ENCODE peak calls at places on chromosomes 2 and 18, in eight cellular contexts. W is CD4-positive, alpha-beta T cell; B is neural crest cell; V is GM20000; G is tibial artery; P is uterus; K is PC-3; Y is osteocyte. F is an unnamed sample.

GRCh38 chr2:70987386-70987785 is 7.3 kb downstream of the TEX261 start:
- DNase-seq in G (peak; percentile 38), Y (peak; percentile 7), P (no peak), W (no peak), V (no peak), B (no peak), K (no peak), F (no peak)

GRCh38 chr2:1599301-1600085 is 144.8 kb downstream of the PXDN start:
- DNase-seq in V (no peak), G (peak; percentile 48), P (no peak), W (no peak), Y (no peak), K (no peak), B (no peak), F (no peak)

GRCh38 chr18:79227617-79228016 is 158.4 kb downstream of the ATP9B start:
- DNase-seq in V (no peak), P (no peak), K (no peak), Y (no peak), B (no peak), G (no peak), W (no peak), F (no peak)

GRCh38 chr2:101435011-101435862 is 39.7 kb downstream of the RFX8 start:
- DNase-seq in Y (peak; percentile 25), B (peak; percentile 45), W (no peak), G (no peak), V (no peak), P (no peak), K (no peak), F (peak; percentile 26)

GRCh38 chr18:36441872-36442271 is 144.4 kb downstream of the FHOD3 start:
- DNase-seq in V (no peak), K (peak; percentile 12), B (no peak), P (no peak), Y (no peak), G (no peak), W (no peak), F (no peak)

GRCh38 chr2:172438064-172438421 is 10.7 kb downstream of the ITGA6 start:
- DNase-seq in Y (no peak), B (no peak), P (no peak), K (peak; percentile 39), V (no peak), G (no peak), W (no peak), F (no peak)

GRCh38 chr18:61657066-61657732 is 235.6 kb downstream of the RNF152 start:
- DNase-seq in B (no peak), V (no peak), W (no peak), G (no peak), Y (no peak), P (no peak), K (no peak), F (no peak)

GRCh38 chr18:59744271-59744721 is 47.1 kb upstream of the CCBE1 start:
- DNase-seq in B (no peak), Y (no peak), P (no peak), G (no peak), K (peak; percentile 92), W (no peak), V (no peak), F (no peak)

GRCh38 chr2:106996136-106996769 is 110.3 kb upstream of the ST6GAL2 start:
- DNase-seq in W (no peak), B (no peak), V (no peak), K (peak; percentile 44), Y (no peak), P (no peak), G (no peak), F (no peak)

GRCh38 chr2:109279243-109279860 is 150.3 kb downstream of the SH3RF3 start:
- DNase-seq in V (no peak), Y (no peak), K (no peak), G (no peak), W (no peak), P (no peak), B (no peak), F (no peak)

GRCh38 chr2:101467306-101467705 is 7.6 kb downstream of the RFX8 start:
- DNase-seq in B (no peak), W (no peak), V (no peak), P (no peak), Y (no peak), K (no peak), G (no peak), F (no peak)

GRCh38 chr2:175366814-175367213 is 185.3 kb upstream of the ATP5MC3 start:
- DNase-seq in Y (no peak), P (no peak), W (no peak), K (peak; percentile 72), B (peak; percentile 45), V (peak; percentile 34), G (no peak), F (peak; percentile 60)

GRCh38 chr18:59821983-59822382 is 77.8 kb upstream of the PMAIP1 start:
- DNase-seq in W (no peak), B (no peak), K (no peak), G (no peak), V (no peak), Y (no peak), P (no peak), F (no peak)

GRCh38 chr18:14978962-14979535 is 231.1 kb downstream of the ANKRD30B start:
- DNase-seq in V (no peak), W (no peak), P (no peak), Y (no peak), G (no peak), K (peak; percentile 79), B (no peak), F (peak; percentile 80)
- TF ChIP-seq CTCF in V (no peak), W (no peak), P (no peak), Y (no peak), G (no peak), K (peak; percentile 78), B (no peak), F (peak; percentile 43)

DNA sequence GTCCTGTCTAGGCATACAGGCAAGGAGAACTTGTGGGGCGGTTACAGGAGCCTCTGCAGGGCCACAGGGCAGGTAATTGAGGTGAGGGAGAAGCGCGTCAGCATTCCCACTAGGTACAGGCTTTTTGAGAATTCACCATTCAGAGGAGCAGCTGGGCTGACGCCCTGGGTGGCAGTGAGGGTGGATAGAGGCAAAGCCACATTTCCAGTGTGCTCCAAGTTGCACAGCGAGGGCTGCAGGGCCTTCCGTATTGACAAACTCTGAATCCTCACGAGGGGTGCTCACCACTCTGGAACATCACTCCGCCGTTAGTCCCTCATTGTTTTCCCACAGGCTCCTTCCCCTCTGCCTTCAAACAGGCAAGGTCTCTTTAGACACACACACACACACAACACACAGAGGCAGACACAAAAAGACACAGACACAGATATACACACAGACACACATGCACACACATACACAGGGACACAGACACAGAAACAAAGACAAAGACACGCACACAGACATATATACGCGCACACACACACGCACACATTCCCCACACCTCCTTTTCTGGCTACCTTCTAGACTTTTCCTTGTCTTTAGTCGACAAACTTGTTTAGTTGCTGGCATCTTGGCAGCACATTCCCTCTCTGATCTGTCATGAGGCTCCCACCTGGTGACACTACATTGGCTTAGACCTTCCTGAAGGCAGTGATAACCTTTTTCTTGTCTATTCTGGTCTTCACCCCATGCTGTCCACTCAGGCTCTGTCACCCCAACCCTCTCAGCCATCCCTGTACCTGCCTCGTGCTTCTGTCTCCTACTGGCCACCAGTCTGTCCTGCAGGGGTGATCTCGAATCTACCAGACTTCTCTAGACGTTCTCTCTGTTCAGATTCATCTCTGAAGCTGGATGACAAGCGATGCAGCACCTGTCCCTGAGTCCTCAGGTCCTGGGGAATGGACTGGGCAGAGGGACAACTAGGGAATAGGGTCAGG is 136.8 kb downstream of the ALPK2 start:
- DNase-seq in V (no peak), G (no peak), P (no peak), Y (no peak), K (no peak), W (no peak), B (no peak), F (no peak)
- TF ChIP-seq CTCF in V (no peak), G (no peak), P (no peak), Y (no peak), K (peak; percentile 20), W (no peak), B (no peak), F (no peak)

GRCh38 chr2:24943427-24943826 is 23.4 kb upstream of the ADCY3 start:
- DNase-seq in V (no peak), K (no peak), G (no peak), B (no peak), Y (no peak), W (no peak), P (no peak), F (no peak)

GRCh38 chr2:24935145-24935544 is 15.1 kb upstream of the ADCY3 start:
- DNase-seq in V (no peak), Y (peak; percentile 64), P (no peak), W (no peak), K (no peak), G (no peak), B (no peak), F (no peak)

DNA sequence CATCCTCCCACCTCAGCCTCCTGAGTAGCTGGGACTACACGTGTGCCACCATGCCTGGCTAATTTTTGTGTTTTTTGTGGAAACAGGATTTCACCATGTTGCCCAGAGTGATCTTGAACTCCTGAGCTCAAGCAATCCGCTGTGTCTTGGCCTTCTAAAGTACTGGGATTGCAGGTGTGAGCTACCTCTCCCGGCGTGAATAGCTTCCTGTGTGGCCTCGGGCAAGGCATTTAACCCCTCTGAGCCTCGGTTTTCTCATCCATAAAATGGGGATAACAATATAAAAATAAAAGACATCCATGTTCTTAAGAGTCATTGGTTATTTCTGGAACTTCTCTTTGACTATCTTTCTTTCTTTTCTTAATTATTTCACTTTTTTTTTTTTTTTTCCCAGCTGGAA is 19.3 kb upstream of the ADCY3 start:
- DNase-seq in K (no peak), W (no peak), G (no peak), V (no peak), P (no peak), B (no peak), Y (no peak), F (no peak)
- TF ChIP-seq CTCF in K (no peak), W (no peak), G (no peak), V (no peak), P (no peak), B (no peak), Y (no peak), F (no peak)

DNA sequence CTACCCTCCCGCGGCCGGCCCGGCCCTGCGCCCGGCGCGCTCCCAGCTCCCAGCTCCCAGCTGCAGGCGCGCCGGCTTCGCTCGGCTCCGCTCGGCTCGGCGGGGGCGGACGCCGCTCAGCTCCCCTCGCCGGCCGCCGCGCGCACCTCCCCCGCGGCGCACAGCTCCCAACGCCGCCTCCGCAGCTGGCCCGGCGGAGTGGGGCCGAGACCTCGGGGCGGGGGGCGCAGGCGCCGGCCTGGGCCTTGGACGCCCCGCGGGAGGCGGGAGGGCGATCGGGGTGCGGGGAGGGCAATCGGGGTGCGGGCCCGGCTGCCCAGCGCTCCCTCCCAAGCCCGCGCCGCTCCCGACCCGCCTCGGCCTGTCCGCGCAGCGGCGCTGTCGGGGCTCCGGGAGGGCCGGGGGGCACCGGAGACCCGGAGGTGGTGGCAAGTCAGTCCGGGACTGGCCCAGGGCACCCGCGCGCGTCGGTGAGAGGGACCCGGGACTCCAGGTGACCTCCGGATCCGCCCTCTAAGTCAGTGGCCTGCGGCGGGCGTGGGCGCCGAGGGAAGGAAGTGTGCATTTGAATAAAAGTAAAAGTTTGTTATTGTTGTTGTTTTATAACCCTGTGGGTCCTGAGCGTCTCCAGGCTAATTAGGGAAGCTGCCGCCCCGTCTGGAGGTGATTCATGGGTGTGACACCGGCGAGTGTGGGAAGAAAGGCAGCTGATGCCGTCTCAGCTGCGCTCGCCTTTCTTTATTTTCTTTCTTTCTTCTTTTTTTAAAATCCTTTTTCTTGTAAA is at the start of gene CRACDL:
- DNase-seq in K (peak; percentile 32), Y (no peak), V (peak; percentile 53), W (no peak), B (no peak), G (no peak), P (no peak), F (peak; percentile 30)
- TF ChIP-seq CTCF in K (peak; percentile 16), Y (peak; percentile 10), V (no peak), W (no peak), B (no peak), G (no peak), P (no peak), F (no peak)

GRCh38 chr18:26091047-26091630 is 726 bp upstream of the SS18 start:
- DNase-seq in G (peak; percentile 81), W (no peak), K (no peak), B (no peak), V (peak; percentile 71), Y (peak; percentile 85), P (peak; percentile 59), F (no peak)
- TF ChIP-seq CTCF in G (no peak), W (no peak), K (no peak), B (no peak), V (no peak), Y (no peak), P (no peak), F (no peak)